ENCODE peak calls at places on chromosomes 1 and 21, in four cellular contexts. One of them, this sample, is unnamed.

GRCh38 chr1:208201241-208201640 is 42.9 kb downstream of the PLXNA2 start:
- DNase-seq in lower leg skin: peak; percentile 59
- DNase-seq in osteoblast: peak; percentile 91
- DNase-seq in Calu3: peak; percentile 77
- DNase-seq in this sample: no peak

GRCh38 chr21:40548134-40548533 is 298.8 kb downstream of the DSCAM start:
- DNase-seq in lower leg skin: no peak
- DNase-seq in osteoblast: no peak
- DNase-seq in Calu3: no peak
- DNase-seq in this sample: no peak

GRCh38 chr1:2192031-2192995 is 2.3 kb downstream of the FAAP20 start:
- DNase-seq in lower leg skin: no peak
- DNase-seq in osteoblast: peak; percentile 91
- DNase-seq in Calu3: no peak
- DNase-seq in this sample: no peak

GRCh38 chr1:20285510-20285909 is 5.2 kb upstream of the VWA5B1 start:
- DNase-seq in lower leg skin: no peak
- DNase-seq in osteoblast: no peak
- DNase-seq in Calu3: no peak
- DNase-seq in this sample: no peak

GRCh38 chr21:31132574-31133242 is 94.4 kb upstream of the KRTAP19-8 start:
- DNase-seq in lower leg skin: peak; percentile 20
- DNase-seq in osteoblast: no peak
- DNase-seq in Calu3: no peak
- DNase-seq in this sample: no peak

GRCh38 chr1:47765236-47765635 is 231.9 kb downstream of the TRABD2B start:
- DNase-seq in lower leg skin: no peak
- DNase-seq in osteoblast: no peak
- DNase-seq in Calu3: no peak
- DNase-seq in this sample: no peak

GRCh38 chr1:241225741-241226140 is 131.3 kb downstream of the RGS7 start:
- DNase-seq in lower leg skin: no peak
- DNase-seq in osteoblast: no peak
- DNase-seq in Calu3: no peak
- DNase-seq in this sample: no peak

GRCh38 chr1:105462308-105462707 is 1594.2 kb upstream of the PRMT6 start:
- DNase-seq in lower leg skin: no peak
- DNase-seq in osteoblast: no peak
- DNase-seq in Calu3: no peak
- DNase-seq in this sample: no peak

GRCh38 chr1:9723068-9723805 is 71.7 kb downstream of the PIK3CD start:
- DNase-seq in lower leg skin: no peak
- DNase-seq in osteoblast: peak; percentile 73
- DNase-seq in Calu3: no peak
- DNase-seq in this sample: no peak

GRCh38 chr1:177048314-177049069 is 116.0 kb downstream of the ASTN1 start:
- DNase-seq in lower leg skin: no peak
- DNase-seq in osteoblast: no peak
- DNase-seq in Calu3: no peak
- DNase-seq in this sample: no peak

GRCh38 chr1:212328248-212328647 is 43.0 kb downstream of the PPP2R5A start:
- DNase-seq in lower leg skin: no peak
- DNase-seq in osteoblast: no peak
- DNase-seq in Calu3: no peak
- DNase-seq in this sample: no peak

GRCh38 chr1:94154989-94155388 is 34.0 kb upstream of the ABCA4 start:
- DNase-seq in lower leg skin: no peak
- DNase-seq in osteoblast: peak; percentile 5
- DNase-seq in Calu3: no peak
- DNase-seq in this sample: no peak

GRCh38 chr1:12185556-12186276 is 18.9 kb downstream of the TNFRSF1B start:
- DNase-seq in lower leg skin: no peak
- DNase-seq in osteoblast: no peak
- DNase-seq in Calu3: no peak
- DNase-seq in this sample: no peak

GRCh38 chr1:54950361-54951163 is 29.9 kb upstream of the TMEM61 start:
- DNase-seq in lower leg skin: peak; percentile 87
- DNase-seq in osteoblast: peak; percentile 89
- DNase-seq in Calu3: peak; percentile 76
- DNase-seq in this sample: peak; percentile 84
- TF ChIP-seq CTCF in lower leg skin: no peak
- TF ChIP-seq CTCF in osteoblast: peak; percentile 85
- TF ChIP-seq CTCF in Calu3: peak; percentile 68
- TF ChIP-seq CTCF in this sample: peak; percentile 91

DNA sequence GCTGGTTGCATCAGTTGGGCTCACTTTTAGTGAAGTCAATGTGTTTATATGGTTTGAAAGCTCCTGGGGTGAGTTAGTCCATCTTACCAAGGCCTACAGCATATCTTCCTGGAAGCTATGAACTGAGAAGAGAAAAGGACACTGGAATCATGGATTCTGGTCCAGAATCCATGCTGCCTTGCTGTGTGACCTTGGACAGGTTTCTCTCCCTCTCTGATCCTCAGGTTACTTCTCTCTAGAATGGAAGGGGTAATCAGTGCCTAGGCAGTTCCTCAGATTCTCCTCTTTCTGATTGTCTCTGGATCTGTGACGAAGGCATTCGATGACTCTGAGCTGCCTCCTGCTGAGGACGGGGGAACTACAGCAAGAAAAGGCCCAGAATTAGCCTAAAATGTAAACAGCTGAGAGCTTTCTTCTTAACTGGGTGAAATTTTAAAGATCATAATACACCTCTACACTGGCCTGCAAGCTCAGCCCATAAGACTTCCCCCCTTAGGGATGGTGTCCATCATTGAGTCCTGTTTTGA is 425.0 kb upstream of the VAMP3 start:
- DNase-seq in lower leg skin: no peak
- DNase-seq in osteoblast: no peak
- DNase-seq in Calu3: no peak
- DNase-seq in this sample: no peak
- TF ChIP-seq CTCF in lower leg skin: no peak
- TF ChIP-seq CTCF in osteoblast: no peak
- TF ChIP-seq CTCF in Calu3: no peak
- TF ChIP-seq CTCF in this sample: no peak

DNA sequence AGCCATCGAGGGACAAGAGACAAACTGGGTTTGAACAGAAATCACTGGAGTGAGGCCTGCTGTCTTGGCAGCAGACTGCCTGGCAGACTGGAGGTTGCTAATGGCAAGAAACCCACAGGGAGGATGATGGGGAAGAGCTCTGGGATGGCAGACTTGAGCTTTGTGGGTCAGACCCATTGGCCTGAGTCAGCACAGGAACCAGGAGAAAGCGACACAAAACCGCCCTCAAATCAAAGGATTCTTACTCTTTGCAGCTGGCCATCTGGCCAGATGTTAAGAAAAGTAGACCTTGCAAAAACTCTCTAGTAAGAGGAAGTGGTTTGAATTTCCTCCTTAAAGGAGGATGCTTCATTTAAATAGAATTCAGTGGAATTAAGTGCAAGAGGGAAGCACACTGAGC is 195.2 kb upstream of the JUN start:
- DNase-seq in lower leg skin: no peak
- DNase-seq in osteoblast: no peak
- DNase-seq in Calu3: no peak
- DNase-seq in this sample: no peak
- TF ChIP-seq CTCF in lower leg skin: no peak
- TF ChIP-seq CTCF in osteoblast: no peak
- TF ChIP-seq CTCF in Calu3: no peak
- TF ChIP-seq CTCF in this sample: no peak

DNA sequence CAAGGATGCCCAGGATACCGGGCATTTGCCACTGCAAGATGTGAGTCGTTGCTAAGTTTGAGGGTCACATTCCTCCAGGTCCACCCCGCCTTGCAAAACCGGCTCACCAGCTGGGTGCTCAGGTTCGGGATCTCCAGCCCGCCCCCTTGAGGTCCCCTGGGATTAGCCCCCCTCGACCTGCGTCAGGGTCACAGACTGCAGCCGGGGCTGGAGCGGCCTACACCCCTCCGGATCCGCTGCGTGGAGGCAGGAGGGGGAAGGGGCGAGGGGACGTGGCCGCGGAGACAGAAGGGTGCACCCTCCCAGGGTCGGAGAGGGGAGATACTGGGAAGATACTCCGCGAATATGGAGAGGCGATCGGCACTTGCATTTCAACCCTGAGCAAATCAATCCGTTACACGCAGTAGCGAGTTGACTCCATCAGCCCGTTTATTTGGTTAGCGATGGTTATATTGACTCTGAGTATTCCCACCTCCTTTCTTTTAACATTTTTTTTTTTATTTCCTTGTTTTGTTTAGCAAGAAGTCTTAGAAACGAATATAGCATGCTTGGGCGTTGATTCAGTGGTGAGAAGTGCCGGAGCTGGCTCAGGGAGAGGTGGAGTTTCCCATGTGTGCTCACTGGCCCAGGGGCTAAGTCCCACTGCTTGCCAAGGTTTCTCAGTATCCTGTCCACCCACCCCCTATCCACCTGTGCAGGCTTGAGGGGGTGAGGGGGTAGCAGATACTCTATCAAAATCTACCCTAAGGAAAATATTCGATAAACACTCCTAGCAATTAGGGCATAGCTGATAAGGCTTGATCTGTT is 983 bp downstream of the IFNAR2 start:
- DNase-seq in lower leg skin: peak; percentile 20
- DNase-seq in osteoblast: peak; percentile 96
- DNase-seq in Calu3: peak; percentile 56
- DNase-seq in this sample: no peak
- TF ChIP-seq CTCF in lower leg skin: no peak
- TF ChIP-seq CTCF in osteoblast: no peak
- TF ChIP-seq CTCF in Calu3: no peak
- TF ChIP-seq CTCF in this sample: no peak

GRCh38 chr1:16242556-16243407 is 5.8 kb upstream of the CPLANE2 start:
- DNase-seq in lower leg skin: no peak
- DNase-seq in osteoblast: peak; percentile 22
- DNase-seq in Calu3: no peak
- DNase-seq in this sample: no peak

GRCh38 chr1:16243408-16243690 is 6.4 kb upstream of the CPLANE2 start:
- DNase-seq in lower leg skin: no peak
- DNase-seq in osteoblast: peak; percentile 63
- DNase-seq in Calu3: no peak
- DNase-seq in this sample: no peak

GRCh38 chr1:16243936-16244649 is 7.1 kb upstream of the CPLANE2 start:
- DNase-seq in lower leg skin: peak; percentile 85
- DNase-seq in osteoblast: peak; percentile 93
- DNase-seq in Calu3: peak; percentile 71
- DNase-seq in this sample: no peak

GRCh38 chr1:16245476-16246196 is 8.7 kb upstream of the CPLANE2 start:
- DNase-seq in lower leg skin: no peak
- DNase-seq in osteoblast: no peak
- DNase-seq in Calu3: no peak
- DNase-seq in this sample: no peak

DNA sequence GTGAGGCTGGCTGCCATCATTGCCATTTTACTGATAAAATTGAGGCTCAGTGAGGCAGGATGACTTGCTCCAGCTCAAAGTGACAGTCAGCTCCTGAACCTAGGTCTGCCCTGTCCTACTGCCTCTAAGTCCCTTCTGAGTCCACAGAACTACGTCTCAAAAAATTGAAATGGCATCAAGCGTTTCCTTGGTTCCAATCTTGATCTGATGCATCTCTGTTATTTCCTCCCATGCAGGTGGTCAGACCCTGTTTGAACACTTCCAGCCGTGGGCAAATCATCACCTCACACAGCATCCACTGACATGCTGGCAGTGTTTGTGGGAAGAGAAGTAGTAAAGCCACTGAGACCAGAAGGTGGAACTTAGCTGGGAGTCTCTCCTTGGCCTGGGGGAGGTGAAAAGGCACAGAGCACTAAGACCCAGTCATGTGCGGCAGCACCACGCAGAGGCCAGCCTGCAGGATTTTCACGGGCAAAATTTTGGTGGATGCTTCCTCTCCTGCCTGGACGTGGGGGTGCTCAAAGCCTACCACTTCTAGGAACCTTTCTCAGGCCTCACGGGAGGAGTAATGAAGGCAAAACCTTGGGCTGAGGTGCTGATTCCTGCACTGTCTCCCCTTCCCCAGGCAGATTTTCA is 7.8 kb upstream of the CPLANE2 start:
- DNase-seq in lower leg skin: no peak
- DNase-seq in osteoblast: no peak
- DNase-seq in Calu3: no peak
- DNase-seq in this sample: no peak
- TF ChIP-seq CTCF in lower leg skin: no peak
- TF ChIP-seq CTCF in osteoblast: no peak
- TF ChIP-seq CTCF in Calu3: no peak
- TF ChIP-seq CTCF in this sample: no peak

DNA sequence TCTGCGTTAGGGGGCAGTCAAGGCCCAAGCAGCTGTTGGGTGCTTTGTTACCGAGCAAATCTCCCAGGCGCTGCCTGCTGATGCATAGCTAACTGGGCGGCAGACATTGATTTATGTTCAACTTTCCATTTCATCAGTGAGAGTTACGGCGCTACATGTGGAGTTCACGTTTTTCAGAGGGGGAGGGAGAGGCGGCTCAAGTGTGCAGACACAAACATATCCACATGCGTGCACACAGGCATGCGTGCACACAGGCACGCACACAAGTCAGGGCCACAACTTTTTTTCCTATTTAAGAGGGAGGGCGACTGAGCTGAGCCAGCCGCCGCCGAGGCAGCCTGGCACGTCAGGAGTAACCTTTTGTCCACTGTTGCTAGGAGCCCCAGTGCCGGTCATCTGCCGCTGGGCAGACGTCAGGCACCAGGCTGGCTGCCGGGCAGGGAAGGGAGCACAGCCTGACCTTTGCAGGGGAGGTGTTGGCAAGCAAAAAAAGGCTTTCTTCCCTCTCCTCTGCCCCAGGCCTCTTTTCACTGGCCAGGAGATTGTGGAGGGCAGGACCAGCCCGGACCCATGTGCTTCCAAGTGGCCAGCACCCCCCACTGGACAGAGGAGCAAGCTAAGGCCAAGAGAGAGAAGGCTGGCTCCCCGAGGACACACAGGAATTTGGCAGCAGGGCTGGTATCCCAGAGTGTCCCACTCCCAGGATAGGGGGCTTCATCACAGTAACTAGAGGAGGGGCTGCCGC is 73.3 kb downstream of the MRPL37 start:
- DNase-seq in lower leg skin: peak; percentile 68
- DNase-seq in osteoblast: no peak
- DNase-seq in Calu3: peak; percentile 67
- DNase-seq in this sample: no peak
- TF ChIP-seq CTCF in lower leg skin: no peak
- TF ChIP-seq CTCF in osteoblast: peak; percentile 21
- TF ChIP-seq CTCF in Calu3: peak; percentile 60
- TF ChIP-seq CTCF in this sample: no peak

DNA sequence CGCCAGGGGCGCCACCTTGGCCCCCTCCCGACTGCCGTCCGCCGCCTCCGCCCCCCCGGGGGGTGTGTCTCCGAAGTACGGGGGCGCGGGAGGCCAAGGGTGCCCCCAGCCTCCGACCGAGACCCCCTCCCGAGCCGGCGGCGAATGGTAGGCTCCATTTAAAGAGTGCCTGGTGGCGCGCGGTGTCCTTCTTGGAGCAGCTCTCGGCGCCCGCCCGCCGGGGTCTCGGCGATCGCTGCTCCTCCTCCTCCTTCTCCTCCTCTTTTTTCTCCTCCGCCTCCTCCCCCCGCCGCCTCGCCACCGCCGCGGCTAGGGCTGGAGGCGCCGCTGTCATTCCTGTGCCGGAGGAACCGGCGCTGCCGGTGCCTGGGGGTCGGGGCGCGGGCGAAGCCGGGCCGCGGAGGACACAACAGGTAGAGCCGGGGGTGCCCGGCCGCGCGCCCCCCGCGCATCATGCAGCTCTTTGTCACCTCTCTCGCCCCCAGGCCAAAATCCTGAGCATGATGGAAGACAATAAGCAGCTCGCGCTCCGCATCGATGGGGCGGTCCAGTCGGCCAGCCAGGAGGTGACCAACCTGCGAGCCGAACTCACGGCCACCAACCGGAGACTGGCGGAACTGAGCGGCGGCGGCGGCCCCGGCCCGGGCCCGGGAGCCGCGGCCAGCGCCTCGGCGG is at the start of gene KAZN:
- DNase-seq in lower leg skin: no peak
- DNase-seq in osteoblast: peak; percentile 86
- DNase-seq in Calu3: peak; percentile 2
- DNase-seq in this sample: peak; percentile 82
- TF ChIP-seq CTCF in lower leg skin: no peak
- TF ChIP-seq CTCF in osteoblast: no peak
- TF ChIP-seq CTCF in Calu3: no peak
- TF ChIP-seq CTCF in this sample: no peak